ENCODE peak calls at places on chromosomes 7 and 10, in six cellular contexts. Z, O, M, B, V and X are unnamed samples.

GRCh38 chr10:122524811-122525210 is 35.7 kb upstream of the DMBT1 start:
- DNase-seq in Z (no peak), O (no peak), M (no peak), B (no peak), V (no peak), X (no peak)

GRCh38 chr7:105651798-105652197 is 70.5 kb upstream of the EFCAB10 start:
- DNase-seq in Z (no peak), O (no peak), M (no peak), B (no peak), V (no peak), X (no peak)

GRCh38 chr7:574661-575395 is 55.2 kb upstream of the PDGFA start:
- DNase-seq in Z (no peak), O (no peak), M (no peak), B (no peak), V (no peak), X (peak)

GRCh38 chr10:97718659-97719142 is 5.2 kb downstream of the MARVELD1 start:
- DNase-seq in Z (peak), O (peak), M (peak), B (peak), V (no peak), X (peak)

GRCh38 chr7:2471022-2471329 is 5.2 kb downstream of the GRIFIN start:
- DNase-seq in Z (no peak), O (no peak), M (no peak), B (no peak), V (no peak), X (no peak)

GRCh38 chr10:62384057-62384446 is 9.9 kb downstream of the ZNF365 start:
- DNase-seq in Z (no peak), O (peak), M (no peak), B (no peak), V (no peak), X (no peak)

GRCh38 chr10:122234416-122234815 is 36.7 kb upstream of the BTBD16 start:
- DNase-seq in Z (no peak), O (no peak), M (no peak), B (no peak), V (no peak), X (no peak)

GRCh38 chr10:131269776-131270460 is 41.6 kb downstream of the TCERG1L start:
- DNase-seq in Z (peak), O (no peak), M (no peak), B (no peak), V (no peak), X (no peak)

GRCh38 chr7:94266278-94266677 is 128.4 kb upstream of the COL1A2 start:
- DNase-seq in Z (no peak), O (no peak), M (peak), B (no peak), V (no peak), X (no peak)

GRCh38 chr10:122164028-122164601 is 107.0 kb upstream of the BTBD16 start:
- DNase-seq in Z (no peak), O (no peak), M (no peak), B (no peak), V (no peak), X (no peak)

GRCh38 chr7:108384721-108385483 is 71.3 kb downstream of the NRCAM start:
- DNase-seq in Z (no peak), O (no peak), M (no peak), B (no peak), V (no peak), X (no peak)

GRCh38 chr10:77386833-77387232 is 250.8 kb downstream of the KCNMA1 start:
- DNase-seq in Z (no peak), O (no peak), M (no peak), B (no peak), V (no peak), X (no peak)
- TF ChIP-seq POLR2AphosphoS5 in Z (no peak), O (no peak), M (no peak), B (no peak), V (no peak), X (no peak)

GRCh38 chr7:47378728-47379395 is 203.0 kb downstream of the TNS3 start:
- DNase-seq in Z (peak), O (no peak), M (no peak), B (no peak), V (no peak), X (no peak)

GRCh38 chr7:47382200-47382599 is 199.7 kb downstream of the TNS3 start:
- DNase-seq in Z (no peak), O (no peak), M (no peak), B (peak), V (no peak), X (no peak)

GRCh38 chr7:47381132-47381495 is 200.8 kb downstream of the TNS3 start:
- DNase-seq in Z (no peak), O (no peak), M (no peak), B (no peak), V (no peak), X (no peak)

GRCh38 chr7:47379629-47380324 is 202.1 kb downstream of the TNS3 start:
- DNase-seq in Z (peak), O (peak), M (peak), B (peak), V (no peak), X (peak)

GRCh38 chr7:47380325-47381131 is 201.4 kb downstream of the TNS3 start:
- DNase-seq in Z (no peak), O (no peak), M (no peak), B (peak), V (no peak), X (no peak)
- TF ChIP-seq POLR2AphosphoS5 in Z (no peak), O (no peak), M (no peak), B (no peak), V (no peak), X (no peak)

GRCh38 chr10:17744395-17744841 is 7.6 kb upstream of the TMEM236 start:
- DNase-seq in Z (no peak), O (no peak), M (no peak), B (no peak), V (no peak), X (no peak)
- TF ChIP-seq POLR2AphosphoS5 in Z (peak), O (no peak), M (no peak), B (no peak), V (no peak), X (no peak)

GRCh38 chr7:47281966-47282643 is 299.8 kb downstream of the TNS3 start:
- DNase-seq in Z (no peak), O (no peak), M (no peak), B (no peak), V (no peak), X (no peak)

GRCh38 chr7:47285860-47286491 is 295.9 kb downstream of the TNS3 start:
- DNase-seq in Z (no peak), O (no peak), M (no peak), B (no peak), V (no peak), X (no peak)

GRCh38 chr7:47284691-47285246 is 297.1 kb downstream of the TNS3 start:
- DNase-seq in Z (no peak), O (no peak), M (no peak), B (no peak), V (no peak), X (no peak)

GRCh38 chr7:47282790-47283496 is 299.0 kb downstream of the TNS3 start:
- DNase-seq in Z (no peak), O (no peak), M (no peak), B (no peak), V (no peak), X (no peak)

GRCh38 chr7:47283497-47284131 is 298.3 kb downstream of the TNS3 start:
- DNase-seq in Z (no peak), O (peak), M (no peak), B (no peak), V (no peak), X (no peak)
- TF ChIP-seq POLR2AphosphoS5 in Z (no peak), O (no peak), M (no peak), B (no peak), V (no peak), X (no peak)